ENCODE peak calls at places on chromosomes 3 and 15, in four cellular contexts. N is ascending aorta; S is upper lobe of left lung; I is effector memory CD4-positive, alpha-beta T cell. K is an unnamed sample. For H3K4me1, the result is how much of the 10 kb centered on the place peaks cover.

GRCh38 chr3:100603449-100603848 is 6.0 kb upstream of the ADGRG7 start:
- DNase-seq in N (no peak), S (no peak), I (no peak), K (no peak)

GRCh38 chr3:138467905-138468304 is 33.5 kb downstream of the ESYT3 start:
- DNase-seq in I (no peak), S (no peak), N (no peak), K (no peak)

GRCh38 chr3:35296533-35296932 is 342.8 kb upstream of the ARPP21 start:
- DNase-seq in N (no peak), I (no peak), S (no peak), K (peak)

GRCh38 chr15:31262901-31263671 is 63.5 kb upstream of the KLF13 start:
- DNase-seq in I (no peak), N (no peak), S (no peak), K (peak)

GRCh38 chr3:14340960-14341708 is 61.3 kb upstream of the SLC6A6 start:
- DNase-seq in N (no peak), I (no peak), S (no peak), K (no peak)

GRCh38 chr3:193868590-193868989 is 267.4 kb upstream of the HES1 start:
- DNase-seq in N (no peak), S (no peak), I (no peak), K (no peak)

GRCh38 chr15:42045211-42045615 is 24.4 kb upstream of the PLA2G4E start:
- DNase-seq in N (no peak), S (peak), I (no peak), K (no peak)

GRCh38 chr3:57961177-57961827 is 46.9 kb upstream of the FLNB start:
- DNase-seq in N (no peak), I (no peak), S (peak), K (no peak)

GRCh38 chr3:62611541-62612240 is 238.3 kb upstream of the FEZF2 start:
- DNase-seq in I (no peak), N (no peak), S (no peak), K (no peak)

GRCh38 chr15:68312701-68313204 is 35.2 kb downstream of the FEM1B start:
- DNase-seq in N (no peak), S (no peak), I (no peak), K (no peak)

GRCh38 chr3:45100998-45101407 is 45.2 kb downstream of the CDCP1 start:
- DNase-seq in S (no peak), N (no peak), I (no peak), K (no peak)

GRCh38 chr3:65195211-65195610 is 507.4 kb upstream of the ADAMTS9 start:
- DNase-seq in N (no peak), I (no peak), S (no peak), K (no peak)

GRCh38 chr15:86558678-86559077 is 479.0 kb downstream of the AGBL1 start:
- DNase-seq in S (no peak), N (no peak), I (no peak), K (no peak)

GRCh38 chr3:124268355-124268754 is 276.4 kb upstream of the ROPN1 start:
- DNase-seq in S (no peak), N (no peak), I (no peak), K (no peak)

GRCh38 chr3:42705962-42706585 is 3.5 kb upstream of the HHATL start:
- DNase-seq in N (no peak), S (no peak), I (no peak), K (no peak)

GRCh38 chr15:39429898-39430357 is 151.0 kb upstream of the THBS1 start:
- DNase-seq in I (no peak), N (no peak), S (no peak), K (no peak)

GRCh38 chr15:36755341-36755740 is 175.9 kb downstream of the CDIN1 start:
- DNase-seq in I (no peak), S (no peak), N (no peak), K (no peak)

GRCh38 chr15:70097337-70098169 is at the start of gene TLE3:
- DNase-seq in N (peak), I (peak), S (peak), K (peak)

GRCh38 chr15:90913398-90913944 is 10.4 kb downstream of the MAN2A2 start:
- DNase-seq in N (no peak), I (no peak), S (no peak), K (no peak)

GRCh38 chr15:97009036-97009555 is 678.6 kb downstream of the NR2F2 start:
- DNase-seq in I (no peak), N (no peak), S (no peak), K (no peak)

GRCh38 chr3:108296239-108296638 is at the start of gene HHLA2:
- DNase-seq in S (no peak), I (no peak), N (no peak), K (no peak)

GRCh38 chr3:4990061-4990460 is 10.8 kb downstream of the BHLHE40 start:
- DNase-seq in I (no peak), S (no peak), N (no peak), K (no peak)

GRCh38 chr3:177633671-177634207 is 436.5 kb upstream of the TBL1XR1 start:
- DNase-seq in N (no peak), I (no peak), S (no peak), K (no peak)

GRCh38 chr3:18716821-18717220 is 291.7 kb upstream of the SATB1 start:
- DNase-seq in S (no peak), N (no peak), I (no peak), K (no peak)

GRCh38 chr3:180250172-180250571 is 213.4 kb upstream of the PEX5L start:
- DNase-seq in N (no peak), I (no peak), S (no peak), K (no peak)

GRCh38 chr15:80849308-80849707 is 70.1 kb downstream of the CEMIP start:
- DNase-seq in S (no peak), N (no peak), I (no peak), K (no peak)

GRCh38 chr15:41806291-41807181 is 21.4 kb upstream of the JMJD7 start:
- DNase-seq in I (no peak), N (no peak), S (no peak), K (no peak)

GRCh38 chr3:59766165-59766872 is 716.5 kb upstream of the CFAP20DC start:
- DNase-seq in N (no peak), I (no peak), S (no peak), K (no peak)

DNA sequence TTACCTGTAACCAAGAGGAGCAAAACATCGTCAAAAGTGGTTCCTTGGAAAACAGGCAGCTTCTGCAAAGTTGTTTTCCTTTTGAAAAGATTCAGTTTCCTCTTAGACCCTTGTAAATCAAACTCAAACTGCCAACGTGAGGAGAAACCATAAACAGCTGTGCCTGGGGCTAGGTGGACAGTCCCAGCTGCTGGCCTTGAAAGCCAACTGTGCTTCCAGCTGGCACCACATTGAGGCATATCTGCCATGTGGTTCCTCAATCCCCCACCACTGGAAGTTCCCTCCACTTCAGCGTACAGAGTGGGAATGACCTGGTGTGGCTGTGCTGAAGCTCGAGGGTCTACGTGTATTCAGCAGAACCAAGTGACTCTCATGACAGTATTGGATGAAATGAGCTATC is 40.9 kb downstream of the HRH1 start:
- DNase-seq in N (no peak), I (no peak), S (no peak), K (no peak)
- H3K4me1 ChIP-seq in N (under half), I (under half), S (under half), K (under half)

GRCh38 chr3:195442573-195443390 is at the start of gene ACAP2:
- DNase-seq in S (peak), N (peak), I (peak), K (peak)

GRCh38 chr3:195441476-195441970 is 1.3 kb downstream of the ACAP2 start:
- DNase-seq in N (no peak), I (no peak), S (no peak), K (no peak)

GRCh38 chr3:195441971-195442572 is 748 bp downstream of the ACAP2 start:
- DNase-seq in N (no peak), S (peak), I (peak), K (peak)

GRCh38 chr3:195445885-195446284 is 3.1 kb upstream of the ACAP2 start:
- DNase-seq in I (no peak), N (no peak), S (no peak), K (no peak)

GRCh38 chr3:195443391-195443989 is 670 bp upstream of the ACAP2 start:
- DNase-seq in S (no peak), I (no peak), N (no peak), K (no peak)
- H3K27ac ChIP-seq in S (peak), I (peak), N (peak), K (peak)

GRCh38 chr3:185818267-185818875 is 6.5 kb downstream of the IGF2BP2 start:
- DNase-seq in I (no peak), S (no peak), N (no peak), K (no peak)
- H3K4me3 ChIP-seq in I (no peak), S (no peak), N (no peak), K (no peak)

GRCh38 chr3:172129868-172130751 is 90.7 kb downstream of the FNDC3B start:
- DNase-seq in N (peak), I (peak), S (peak), K (peak)
- H3K4me1 ChIP-seq in N (under half), I (under half), S (half or more), K (under half)

GRCh38 chr15:101133181-101133460 is 118.7 kb downstream of the CHSY1 start:
- DNase-seq in I (no peak), S (no peak), N (no peak), K (no peak)
- H3K27ac ChIP-seq in I (no peak), S (no peak), N (no peak), K (no peak)

DNA sequence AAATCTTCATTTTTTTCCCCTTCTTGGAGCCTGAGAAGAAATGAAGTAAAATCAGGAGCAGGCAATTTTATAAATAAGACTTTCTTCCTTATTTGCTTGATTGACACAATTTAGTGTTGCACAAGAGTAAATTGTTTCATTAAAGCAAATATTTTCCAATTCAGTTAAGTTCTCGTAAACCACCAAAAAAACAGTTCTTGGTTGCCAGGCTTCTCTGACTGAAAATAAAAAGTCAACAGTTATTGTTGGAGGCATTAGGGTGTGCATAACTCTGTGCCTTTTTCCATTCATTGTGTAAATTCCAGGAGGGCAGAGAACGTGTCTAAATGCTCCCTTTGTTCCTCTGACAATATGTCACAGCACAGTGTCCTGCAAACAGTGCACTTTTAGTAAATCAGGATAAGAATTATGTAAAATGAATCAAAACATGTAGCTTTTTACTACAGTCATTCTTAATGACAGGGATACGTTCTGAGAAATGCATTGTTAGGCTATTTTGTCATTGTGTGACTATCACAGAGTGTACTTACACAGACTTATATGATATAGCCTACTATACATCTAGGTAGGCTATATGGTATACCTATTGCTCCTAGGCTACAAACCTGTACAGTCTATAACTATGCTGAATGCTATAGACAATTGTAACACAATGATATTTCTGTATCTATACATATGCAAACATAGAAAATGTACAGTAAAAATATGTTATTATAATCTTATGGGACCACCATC is at the start of gene CP:
- DNase-seq in I (no peak), N (no peak), S (no peak), K (no peak)
- H3K4me3 ChIP-seq in I (no peak), N (peak), S (no peak), K (no peak)

K was measured in CD8-positive, alpha-beta memory T cell.